ENCODE peak calls at places on chromosomes 12 and 14, in eight cellular contexts. K is iPS-NIHi11; Y is nephron progenitor cell; I is T-helper 2 cell; T is naive thymus-derived CD8-positive, alpha-beta T cell; O is T-helper 1 cell; W is Right ventricle myocardium superior; C is uterus. G is an unnamed sample.

GRCh38 chr12:198708-199107 is 15.2 kb downstream of the SLC6A12 start:
- DNase-seq in O (no peak), K (no peak), T (no peak), W (no peak), C (no peak), I (no peak), Y (no peak), G (no peak)

GRCh38 chr12:108640802-108641445 is 7.2 kb upstream of the SELPLG start:
- DNase-seq in I (no peak), O (no peak), T (no peak), K (no peak), W (no peak), Y (no peak), C (peak), G (no peak)

GRCh38 chr12:126558219-126558618 is 1493.0 kb downstream of the AACS start:
- DNase-seq in Y (no peak), I (no peak), C (no peak), K (no peak), W (no peak), T (no peak), O (no peak), G (no peak)

GRCh38 chr14:101873401-101873800 is 91.0 kb upstream of the DYNC1H1 start:
- DNase-seq in O (no peak), I (no peak), K (no peak), C (no peak), Y (no peak), W (no peak), T (no peak), G (no peak)

GRCh38 chr14:36975834-36976233 is 196.6 kb downstream of the SLC25A21 start:
- DNase-seq in T (no peak), C (no peak), I (no peak), Y (no peak), O (no peak), W (no peak), K (no peak), G (no peak)

GRCh38 chr12:62472472-62472871 is 5.8 kb downstream of the MON2 start:
- DNase-seq in K (no peak), T (no peak), C (no peak), Y (no peak), O (no peak), W (no peak), I (no peak), G (no peak)

GRCh38 chr12:8609061-8609570 is 3.5 kb downstream of the AICDA start:
- DNase-seq in C (no peak), I (no peak), Y (peak), K (peak), O (no peak), W (no peak), T (no peak), G (no peak)

GRCh38 chr12:14638066-14638465 is 58.3 kb downstream of the GUCY2C start:
- DNase-seq in W (no peak), O (no peak), K (no peak), C (no peak), T (no peak), I (no peak), Y (no peak), G (no peak)

GRCh38 chr12:3085341-3086125 is 8.4 kb downstream of the TSPAN9 start:
- DNase-seq in Y (no peak), W (no peak), I (no peak), T (no peak), K (no peak), O (no peak), C (no peak), G (no peak)

GRCh38 chr14:71498151-71498734 is 434.0 kb upstream of the RGS6 start:
- DNase-seq in Y (no peak), K (no peak), I (no peak), W (no peak), C (no peak), T (no peak), O (no peak), G (no peak)

GRCh38 chr14:79852975-79853374 is 358.3 kb downstream of the DIO2 start:
- DNase-seq in I (no peak), Y (peak), W (no peak), C (no peak), K (no peak), T (no peak), O (no peak), G (no peak)

GRCh38 chr14:104299993-104300761 is 161.8 kb downstream of the KIF26A start:
- DNase-seq in K (no peak), T (no peak), Y (no peak), W (peak), O (no peak), C (peak), I (no peak), G (peak)

GRCh38 chr14:68143341-68143807 is 323.8 kb downstream of the RAD51B start:
- DNase-seq in W (peak), T (no peak), C (peak), Y (no peak), O (no peak), K (no peak), I (no peak), G (peak)

GRCh38 chr14:104101651-104102281 is 16.3 kb downstream of the ASPG start:
- DNase-seq in O (no peak), Y (peak), W (no peak), C (no peak), T (no peak), K (no peak), I (no peak), G (peak)

GRCh38 chr12:115072712-115073111 is 388.7 kb upstream of the TBX3 start:
- DNase-seq in W (no peak), K (no peak), I (no peak), Y (no peak), O (no peak), T (no peak), C (no peak), G (no peak)

GRCh38 chr12:124077730-124078129 is 104.7 kb downstream of the ZNF664 start:
- DNase-seq in O (no peak), I (no peak), Y (no peak), T (no peak), C (no peak), K (no peak), W (no peak), G (no peak)